ENCODE peak calls at places on chromosomes 16 and 17, in ten cellular contexts. G is lung, W is IMR-90, C is AG04449, F is mammary epithelial cell, K is tibial nerve, A is uterus, I is upper lobe of right lung, L is WERI-Rb-1, B is left ventricle myocardium inferior. V is an unnamed sample.

GRCh38 chr17:72580321-72581127 is 459.7 kb downstream of the SOX9 start:
- DNase-seq in G (peak), W (no peak), C (no peak), F (peak), K (no peak), A (no peak), I (no peak), L (no peak), B (no peak), V (no peak)

GRCh38 chr17:35460354-35460851 is 11.8 kb upstream of the SLFN13 start:
- DNase-seq in G (peak), W (no peak), C (no peak), F (peak), K (no peak), A (peak), I (peak), L (peak), B (peak), V (peak)

GRCh38 chr16:66923247-66923851 is 2.0 kb downstream of the RRAD start:
- DNase-seq in G (no peak), W (peak), C (no peak), F (no peak), K (no peak), A (peak), I (no peak), L (peak), B (peak), V (no peak)

GRCh38 chr17:42409467-42410351 is 13.3 kb downstream of the CAVIN1 start:
- DNase-seq in G (peak), W (peak), C (no peak), F (peak), K (peak), A (peak), I (peak), L (no peak), B (peak), V (no peak)

GRCh38 chr16:3058173-3059030 is 7.0 kb upstream of the IL32 start:
- DNase-seq in G (no peak), W (no peak), C (no peak), F (no peak), K (peak), A (no peak), I (peak), L (peak), B (peak), V (peak)

GRCh38 chr17:7858487-7858832 is 657 bp downstream of the CYB5D1 start:
- DNase-seq in G (no peak), W (peak), C (no peak), F (no peak), K (no peak), A (peak), I (peak), L (peak), B (peak), V (no peak)

GRCh38 chr17:30378191-30378796 is 433 bp upstream of the CPD start:
- DNase-seq in G (no peak), W (peak), C (no peak), F (no peak), K (no peak), A (peak), I (peak), L (no peak), B (peak), V (peak)

GRCh38 chr17:1641065-1641403 is 4.5 kb downstream of the SCARF1 start:
- DNase-seq in G (no peak), W (no peak), C (no peak), F (no peak), K (no peak), A (no peak), I (no peak), L (no peak), B (no peak), V (no peak)

GRCh38 chr16:87635541-87636049 is 33.3 kb downstream of the JPH3 start:
- DNase-seq in G (peak), W (peak), C (no peak), F (peak), K (peak), A (peak), I (peak), L (peak), B (peak), V (peak)

GRCh38 chr16:75323928-75324327 is 72.5 kb upstream of the BCAR1 start:
- DNase-seq in G (no peak), W (no peak), C (no peak), F (no peak), K (no peak), A (no peak), I (no peak), L (no peak), B (no peak), V (no peak)

GRCh38 chr17:59275618-59276017 is 55.3 kb downstream of the GDPD1 start:
- DNase-seq in G (no peak), W (no peak), C (no peak), F (no peak), K (no peak), A (no peak), I (no peak), L (no peak), B (no peak), V (no peak)

GRCh38 chr17:76601042-76601441 is 15.4 kb upstream of the ST6GALNAC2 start:
- DNase-seq in G (no peak), W (no peak), C (no peak), F (no peak), K (no peak), A (no peak), I (peak), L (no peak), B (no peak), V (no peak)

GRCh38 chr17:9911089-9911488 is 6.0 kb upstream of the RCVRN start:
- DNase-seq in G (no peak), W (no peak), C (no peak), F (no peak), K (no peak), A (no peak), I (no peak), L (no peak), B (no peak), V (no peak)

GRCh38 chr16:29290631-29291247 is 115.8 kb downstream of the NPIPB11 start:
- DNase-seq in G (peak), W (peak), C (peak), F (peak), K (peak), A (peak), I (peak), L (peak), B (peak), V (peak)

GRCh38 chr16:57609541-57610401 is 18.7 kb upstream of the ADGRG1 start:
- DNase-seq in G (no peak), W (peak), C (no peak), F (no peak), K (no peak), A (no peak), I (peak), L (no peak), B (no peak), V (peak)

GRCh38 chr17:82871776-82872561 is 32.1 kb upstream of the ZNF750 start:
- DNase-seq in G (no peak), W (no peak), C (no peak), F (no peak), K (no peak), A (no peak), I (no peak), L (no peak), B (no peak), V (no peak)

GRCh38 chr17:63035271-63035670 is 69.2 kb downstream of the TANC2 start:
- DNase-seq in G (no peak), W (peak), C (peak), F (peak), K (no peak), A (no peak), I (no peak), L (no peak), B (no peak), V (no peak)

GRCh38 chr17:27544350-27545131 is 86.4 kb upstream of the LGALS9 start:
- DNase-seq in G (no peak), W (peak), C (no peak), F (peak), K (no peak), A (no peak), I (no peak), L (no peak), B (no peak), V (peak)

GRCh38 chr17:32912218-32912897 is 15.6 kb upstream of the TMEM98 start:
- DNase-seq in G (peak), W (peak), C (no peak), F (no peak), K (peak), A (peak), I (peak), L (peak), B (peak), V (no peak)

DNA sequence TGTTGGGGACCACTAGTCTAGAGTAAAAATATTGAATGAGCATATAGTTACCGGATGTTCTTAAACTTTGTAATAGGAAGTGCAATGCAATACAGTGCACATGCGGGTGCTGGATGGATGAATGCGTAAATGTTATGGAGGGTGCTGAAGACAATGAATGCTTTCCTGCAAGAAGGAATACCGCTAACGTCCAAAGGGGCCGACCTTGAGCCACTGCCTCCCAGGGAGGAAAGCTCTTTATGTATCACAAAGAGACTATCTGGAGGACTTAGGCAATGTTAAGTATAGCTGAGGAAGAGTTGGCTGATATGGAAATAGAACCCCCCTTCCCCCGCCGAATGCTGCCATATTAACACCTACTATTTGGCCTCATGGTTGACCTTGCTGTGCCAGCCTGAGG is 27.5 kb upstream of the SHCBP1 start:
- DNase-seq in G (no peak), W (no peak), C (no peak), F (no peak), K (no peak), A (no peak), I (no peak), L (no peak), B (no peak), V (no peak)
- TF ChIP-seq CTCF in G (no peak), W (no peak), C (no peak), F (peak), K (no peak), A (no peak), I (no peak), L (peak), B (no peak), V (no peak)

GRCh38 chr16:76856112-76856511 is 334.9 kb upstream of the MON1B start:
- DNase-seq in G (no peak), W (no peak), C (no peak), F (no peak), K (no peak), A (no peak), I (no peak), L (no peak), B (no peak), V (no peak)

GRCh38 chr16:76857402-76857801 is 333.6 kb upstream of the MON1B start:
- DNase-seq in G (no peak), W (no peak), C (no peak), F (no peak), K (no peak), A (no peak), I (no peak), L (no peak), B (no peak), V (no peak)

GRCh38 chr16:76854234-76854633 is 336.8 kb upstream of the MON1B start:
- DNase-seq in G (no peak), W (no peak), C (no peak), F (no peak), K (no peak), A (no peak), I (no peak), L (no peak), B (no peak), V (no peak)
- TF ChIP-seq CTCF in G (no peak), W (peak), C (no peak), F (no peak), K (no peak), A (no peak), I (no peak), L (no peak), B (peak), V (no peak)

DNA sequence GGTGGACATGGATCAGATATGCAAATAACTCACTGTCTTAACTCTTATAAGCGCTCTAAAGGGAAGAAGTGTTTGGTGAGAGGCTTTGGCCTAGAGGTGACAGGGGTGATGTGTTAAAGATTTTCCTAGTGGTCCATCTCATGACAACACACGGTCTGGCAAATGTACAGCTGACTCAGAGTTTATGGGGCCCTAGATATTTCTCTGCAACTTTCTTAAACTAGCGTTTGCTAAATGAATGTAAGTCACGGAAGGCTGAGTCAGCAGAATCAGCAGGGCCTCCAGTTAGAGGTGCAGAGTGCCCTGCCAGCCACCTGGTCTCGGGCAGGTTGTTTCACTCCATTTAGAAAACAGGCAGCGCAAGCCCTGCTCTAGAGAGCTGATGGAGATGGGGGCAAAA is 40.1 kb downstream of the CLEC16A start:
- DNase-seq in G (no peak), W (peak), C (no peak), F (no peak), K (no peak), A (no peak), I (no peak), L (no peak), B (no peak), V (no peak)
- TF ChIP-seq CTCF in G (no peak), W (no peak), C (no peak), F (no peak), K (no peak), A (no peak), I (no peak), L (no peak), B (no peak), V (no peak)

DNA sequence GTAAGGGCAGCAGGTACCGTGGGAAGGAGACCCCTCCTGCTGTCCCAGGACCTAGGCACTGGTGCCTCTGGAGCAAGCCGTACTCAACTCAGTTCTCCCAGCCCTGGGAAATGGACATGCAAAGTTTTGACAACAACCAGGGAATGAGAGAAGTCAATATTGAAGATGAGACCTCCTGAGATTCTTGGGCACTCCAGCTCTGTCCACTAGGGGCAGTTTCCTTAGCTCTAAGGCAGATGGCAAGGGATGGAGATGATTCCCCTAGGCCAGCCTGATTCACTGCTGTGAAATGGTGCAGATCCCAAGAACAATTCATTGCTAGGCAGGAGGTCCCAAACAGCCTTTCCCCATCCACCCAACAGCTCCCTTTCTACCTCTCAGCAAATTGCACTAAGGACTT is 20.6 kb upstream of the SDR42E2 start:
- DNase-seq in G (no peak), W (peak), C (no peak), F (peak), K (no peak), A (no peak), I (no peak), L (peak), B (no peak), V (no peak)
- TF ChIP-seq CTCF in G (no peak), W (peak), C (peak), F (peak), K (no peak), A (no peak), I (peak), L (peak), B (peak), V (no peak)

DNA sequence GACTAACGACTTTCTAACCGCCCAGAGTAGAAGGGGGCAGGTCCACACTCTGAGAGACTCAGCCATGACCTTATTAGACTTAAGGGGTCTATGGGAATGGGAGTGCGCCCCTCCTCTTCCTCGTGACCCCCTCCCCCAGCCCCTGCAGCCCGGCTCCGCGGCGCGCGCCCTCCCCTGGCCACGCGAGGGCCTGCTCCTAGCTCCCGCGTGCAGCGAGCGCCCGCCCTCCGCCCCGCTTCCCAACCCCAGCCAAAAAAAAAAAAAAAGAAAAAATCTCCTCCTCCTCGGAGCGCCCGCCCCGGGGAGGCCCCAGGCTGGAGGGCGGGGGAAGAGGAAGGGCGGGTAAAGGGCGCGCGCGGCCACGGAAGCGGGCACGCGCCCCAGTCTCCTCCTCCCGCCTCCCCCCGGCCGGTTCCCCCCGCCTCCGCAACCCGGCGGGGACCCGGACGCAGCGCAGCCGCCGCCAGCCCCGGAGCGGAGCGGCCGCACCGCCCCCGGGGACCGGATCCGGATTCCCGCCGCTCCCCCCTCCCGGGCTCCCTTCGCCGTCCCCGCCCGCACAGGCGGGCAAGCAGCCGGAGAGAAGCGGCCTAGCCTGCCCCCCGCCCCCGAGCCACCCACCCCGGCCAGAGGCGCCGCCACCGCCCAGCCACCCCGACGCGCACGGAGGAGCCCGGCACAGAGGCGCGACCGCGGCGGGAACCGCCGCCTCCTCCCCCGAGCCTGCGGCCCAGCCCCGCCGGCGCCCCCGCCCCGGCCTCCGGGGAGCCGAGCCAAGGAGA is 940 bp downstream of the UBTF start:
- DNase-seq in G (peak), W (peak), C (no peak), F (peak), K (peak), A (peak), I (peak), L (peak), B (peak), V (peak)
- TF ChIP-seq CTCF in G (peak), W (peak), C (peak), F (no peak), K (peak), A (peak), I (peak), L (peak), B (peak), V (peak)

GRCh38 chr16:13552960-13553257 is 367.0 kb upstream of the ERCC4 start:
- DNase-seq in G (no peak), W (no peak), C (no peak), F (no peak), K (no peak), A (no peak), I (no peak), L (no peak), B (no peak), V (no peak)

GRCh38 chr16:13550254-13550653 is 369.7 kb upstream of the ERCC4 start:
- DNase-seq in G (no peak), W (no peak), C (no peak), F (no peak), K (no peak), A (no peak), I (no peak), L (no peak), B (no peak), V (no peak)

GRCh38 chr16:13553453-13553985 is 366.4 kb upstream of the ERCC4 start:
- DNase-seq in G (no peak), W (no peak), C (no peak), F (no peak), K (no peak), A (no peak), I (no peak), L (no peak), B (no peak), V (no peak)

GRCh38 chr16:13554020-13554419 is 365.9 kb upstream of the ERCC4 start:
- DNase-seq in G (no peak), W (no peak), C (no peak), F (no peak), K (no peak), A (no peak), I (no peak), L (no peak), B (no peak), V (no peak)

DNA sequence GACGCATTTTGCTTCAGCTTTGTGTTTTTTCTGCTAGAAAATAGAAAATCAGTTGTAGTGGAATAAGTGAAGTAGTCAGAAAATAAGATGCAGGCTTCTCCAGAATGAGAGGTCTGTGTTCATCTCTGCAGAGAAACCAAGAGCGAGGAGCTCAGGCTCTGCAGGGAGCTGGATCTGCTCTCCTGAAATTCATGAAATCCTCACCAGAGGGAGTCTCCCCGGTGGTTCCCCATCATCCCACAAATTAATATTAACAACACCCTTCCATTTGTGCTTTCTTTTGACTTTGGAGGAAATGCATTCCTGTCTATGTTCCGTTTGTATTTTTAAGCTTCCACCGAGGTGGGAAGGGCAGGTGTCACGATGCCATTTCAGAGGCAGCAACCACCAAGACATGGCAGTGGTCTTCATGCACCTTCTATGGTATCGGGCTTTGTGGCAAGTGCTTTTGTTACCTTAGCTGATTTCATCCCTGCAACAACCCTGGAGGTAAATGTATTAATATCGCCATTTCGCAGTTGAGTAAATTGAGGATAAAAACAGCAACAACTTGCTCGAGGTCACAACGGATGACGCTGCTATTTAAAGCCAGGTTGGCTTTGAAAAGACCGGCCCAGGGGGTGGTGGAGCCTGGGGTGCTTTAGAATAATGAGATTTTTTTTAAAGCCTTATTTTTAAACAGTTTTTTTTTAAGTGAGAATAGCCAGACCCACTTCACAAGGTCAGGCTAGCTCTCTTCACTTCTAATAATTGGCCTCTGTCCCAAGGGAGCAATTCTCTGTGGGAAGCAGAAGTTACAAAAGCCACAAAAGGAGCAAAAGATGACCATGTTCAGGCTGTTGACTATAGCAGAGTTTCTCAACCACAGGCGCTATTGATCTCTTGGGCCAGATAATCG is 367.6 kb upstream of the ERCC4 start:
- DNase-seq in G (no peak), W (no peak), C (no peak), F (no peak), K (no peak), A (no peak), I (no peak), L (no peak), B (no peak), V (no peak)
- TF ChIP-seq CTCF in G (no peak), W (no peak), C (no peak), F (no peak), K (no peak), A (no peak), I (no peak), L (no peak), B (no peak), V (no peak)

V was measured in GM20000.